ENCODE peak calls at places on chromosomes 16 and 17, in five cellular contexts. K, T, S, I and N are unnamed samples.

GRCh38 chr16:68778551-68779231 is 41.6 kb downstream of the CDH1 start:
- DNase-seq in K (peak), S (no peak), I (peak), T (no peak), N (peak)

GRCh38 chr17:50479522-50480141 is 972 bp downstream of the RSAD1 start:
- DNase-seq in T (peak), I (peak), S (peak), K (peak), N (peak)

GRCh38 chr17:81230043-81230820 is 7.5 kb upstream of the CEP131 start:
- DNase-seq in I (no peak), S (no peak), T (no peak), K (peak), N (no peak)

GRCh38 chr17:71409712-71410111 is 711.1 kb upstream of the SOX9 start:
- DNase-seq in S (peak), I (no peak), K (no peak), T (no peak), N (no peak)

GRCh38 chr17:70239391-70239826 is 70.1 kb downstream of the KCNJ2 start:
- DNase-seq in S (no peak), K (no peak), T (no peak), I (no peak), N (no peak)

GRCh38 chr17:48244121-48244711 is 136.7 kb downstream of the SNX11 start:
- DNase-seq in K (no peak), I (no peak), T (no peak), S (peak), N (no peak)

GRCh38 chr17:63095459-63095858 is 129.4 kb downstream of the TANC2 start:
- DNase-seq in S (no peak), K (no peak), I (no peak), T (no peak), N (no peak)

GRCh38 chr16:66084306-66084705 is 282.2 kb upstream of the CDH5 start:
- DNase-seq in K (no peak), T (no peak), S (no peak), I (no peak), N (no peak)

GRCh38 chr16:3187798-3188674 is at the start of gene OR1F1:
- DNase-seq in T (peak), S (peak), K (peak), I (no peak), N (no peak)

GRCh38 chr17:58278661-58279015 is 2.1 kb downstream of the MPO start:
- DNase-seq in T (no peak), S (no peak), I (no peak), K (no peak), N (peak)

GRCh38 chr17:82110298-82110697 is 12.3 kb upstream of the FASN start:
- DNase-seq in S (no peak), I (no peak), K (no peak), T (no peak), N (no peak)

GRCh38 chr16:82715833-82716232 is 89.1 kb downstream of the CDH13 start:
- DNase-seq in T (no peak), S (no peak), I (no peak), K (no peak), N (no peak)

GRCh38 chr16:82034981-82035612 is at the start of gene HSD17B2:
- DNase-seq in I (no peak), K (no peak), S (peak), T (no peak), N (no peak)

GRCh38 chr17:74736423-74737298 is at the start of gene RAB37:
- DNase-seq in I (no peak), S (no peak), K (peak), T (peak), N (peak)

GRCh38 chr16:14238756-14239155 is 167.6 kb downstream of the MRTFB start:
- DNase-seq in K (no peak), I (no peak), T (no peak), S (no peak), N (no peak)

GRCh38 chr16:85327731-85328664 is 215.7 kb upstream of the CIBAR2 start:
- DNase-seq in K (peak), T (no peak), I (no peak), S (no peak), N (no peak)

GRCh38 chr17:74152591-74153455 is 50.7 kb upstream of the RPL38 start:
- DNase-seq in K (no peak), S (no peak), T (no peak), I (no peak), N (no peak)

GRCh38 chr16:81003610-81004460 is 2.9 kb downstream of the CMC2 start:
- DNase-seq in K (no peak), T (no peak), S (peak), I (no peak), N (no peak)

GRCh38 chr16:26645629-26646028 is 421.1 kb upstream of the C16orf82 start:
- DNase-seq in S (no peak), T (peak), K (peak), I (no peak), N (no peak)

GRCh38 chr17:11779906-11780305 is 181.6 kb downstream of the DNAH9 start:
- DNase-seq in I (no peak), S (no peak), T (no peak), K (no peak), N (no peak)

GRCh38 chr17:75414488-75414887 is 9.0 kb upstream of the GRB2 start:
- DNase-seq in T (no peak), I (no peak), K (no peak), S (no peak), N (no peak)

GRCh38 chr17:75832164-75832651 is 12.0 kb downstream of the UNC13D start:
- DNase-seq in T (peak), S (peak), I (no peak), K (no peak), N (no peak)

GRCh38 chr16:2016407-2016922 is 3.1 kb upstream of the NPW start:
- DNase-seq in S (no peak), K (no peak), I (no peak), T (no peak), N (no peak)

GRCh38 chr17:8289103-8289397 is 580 bp downstream of the RANGRF start:
- DNase-seq in K (peak), I (no peak), S (no peak), T (no peak), N (peak)

GRCh38 chr17:46862949-46863348 is 11.6 kb downstream of the WNT9B start:
- DNase-seq in T (no peak), K (peak), I (no peak), S (no peak), N (no peak)

GRCh38 chr17:7475764-7476422 is 3.5 kb downstream of the ZBTB4 start:
- DNase-seq in S (peak), I (no peak), T (no peak), K (no peak), N (peak)

GRCh38 chr17:56598471-56598870 is 5.0 kb downstream of the NOG start:
- DNase-seq in I (no peak), S (peak), T (no peak), K (peak), N (no peak)

GRCh38 chr17:49407981-49408501 is 6.6 kb downstream of the PHB1 start:
- DNase-seq in T (peak), S (peak), I (peak), K (peak), N (peak)